ENCODE peak calls at places on chromosomes 4 and X, in seven cellular contexts. U, F, T, J, A, H and W are unnamed samples.
A peak's percentile ranks its signal among the peaks of the same experiment; 100 is the strongest.

GRCh38 chr4:31104596-31104995 is 384.4 kb downstream of the PCDH7 start:
- DNase-seq in F (no peak), A (no peak), T (no peak), H (no peak), U (no peak), J (no peak), W (no peak)

GRCh38 chr4:182212211-182212761 is 30.9 kb upstream of the TENM3 start:
- DNase-seq in J (no peak), T (no peak), A (no peak), U (no peak), H (no peak), F (no peak), W (no peak)

GRCh38 chr4:69617083-69617694 is 22.3 kb downstream of the UGT2A2 start:
- DNase-seq in H (no peak), J (peak; percentile 31), A (peak; percentile 47), U (peak; percentile 40), F (peak; percentile 12), T (no peak), W (peak; percentile 42)

GRCh38 chr4:102438873-102439614 is 62.1 kb upstream of the NFKB1 start:
- DNase-seq in A (no peak), F (no peak), H (no peak), U (peak; percentile 33), T (no peak), J (peak; percentile 77), W (peak; percentile 98)

GRCh38 chrX:25191403-25191802 is 175.6 kb upstream of the ARX start:
- DNase-seq in H (no peak), J (no peak), U (no peak), A (no peak), F (peak; percentile 30), T (no peak), W (no peak)

GRCh38 chr4:21769404-21770147 is 179.0 kb downstream of the KCNIP4 start:
- DNase-seq in F (no peak), A (no peak), T (no peak), U (no peak), J (peak; percentile 92), H (no peak), W (no peak)

GRCh38 chr4:1234296-1234695 is 14.6 kb downstream of the CTBP1 start:
- DNase-seq in A (no peak), F (no peak), H (no peak), J (peak; percentile 20), U (no peak), T (no peak), W (peak; percentile 51)

GRCh38 chr4:54687887-54688841 is 30.4 kb downstream of the KIT start:
- DNase-seq in U (no peak), H (no peak), F (no peak), A (no peak), T (no peak), J (no peak), W (no peak)

GRCh38 chr4:153943738-153944415 is 155.0 kb upstream of the SFRP2 start:
- DNase-seq in U (no peak), F (no peak), J (no peak), A (no peak), T (no peak), H (no peak), W (no peak)

GRCh38 chrX:97374266-97374665 is 490.6 kb downstream of the RPA4 start:
- DNase-seq in A (no peak), T (no peak), U (no peak), H (no peak), F (no peak), J (no peak), W (no peak)

GRCh38 chr4:168868044-168868855 is 141.8 kb downstream of the CBR4 start:
- DNase-seq in H (no peak), J (peak; percentile 90), T (no peak), A (no peak), U (no peak), F (no peak), W (no peak)

GRCh38 chr4:119300388-119301131 is 21.4 kb downstream of the FABP2 start:
- DNase-seq in T (peak; percentile 80), J (peak; percentile 89), F (peak; percentile 75), U (peak; percentile 96), A (peak; percentile 91), H (peak; percentile 79), W (no peak)
- TF ChIP-seq POLR2AphosphoS5 in T (peak; percentile 94), J (peak; percentile 88), F (peak; percentile 56), U (peak; percentile 94), A (peak; percentile 90), H (peak; percentile 62), W (peak; percentile 87)

GRCh38 chrX:143940119-143940518 is 56.2 kb downstream of the UBE2NL start:
- DNase-seq in U (no peak), A (no peak), H (no peak), F (no peak), T (no peak), J (no peak), W (no peak)

GRCh38 chrX:143934542-143934941 is 50.7 kb downstream of the UBE2NL start:
- DNase-seq in A (no peak), J (no peak), F (no peak), T (no peak), H (no peak), U (no peak), W (no peak)
- TF ChIP-seq EZH2 in A (no peak), J (no peak), F (no peak), T (no peak), H (no peak), U (no peak), W (no peak)

GRCh38 chr4:44446801-44447562 is 1.6 kb downstream of the KCTD8 start:
- DNase-seq in T (no peak), F (no peak), A (no peak), H (no peak), J (no peak), U (no peak), W (no peak)
- H3K4me3 ChIP-seq in T (no peak overlapping the region), F (no peak overlapping the region), A (no peak overlapping the region), H (peak overlapping the region; percentile 65), J (no peak overlapping the region), U (no peak overlapping the region), W (peak overlapping the region; percentile 79)

DNA sequence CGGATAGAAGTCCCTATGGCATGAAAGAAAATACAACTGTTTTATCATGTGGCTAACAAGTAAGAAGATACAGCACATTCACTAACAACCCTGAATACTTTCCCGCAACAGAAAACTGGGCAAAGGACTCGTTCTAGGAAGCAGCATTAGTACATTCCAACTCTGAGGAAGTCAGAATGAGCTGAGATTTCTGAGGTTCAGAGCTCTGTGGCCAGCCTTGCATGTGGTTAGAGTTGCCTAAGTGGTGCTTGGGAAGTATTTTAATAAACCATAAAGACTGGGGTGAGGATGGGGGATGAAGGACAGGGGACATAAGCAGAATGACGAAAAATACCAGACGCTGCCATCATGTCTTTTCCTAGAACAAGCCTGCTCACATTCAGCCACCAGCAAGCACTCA is 82.2 kb downstream of the EFHC2 start:
- DNase-seq in A (no peak), T (no peak), F (no peak), U (no peak), H (no peak), J (no peak), W (no peak)
- TF ChIP-seq POLR2AphosphoS5 in A (no peak), T (no peak), F (no peak), U (no peak), H (no peak), J (no peak), W (no peak)

GRCh38 chr4:121765941-121766538 is 1.1 kb upstream of the SMIM43 start:
- DNase-seq in A (no peak), H (no peak), U (no peak), F (no peak), T (no peak), J (no peak), W (no peak)

GRCh38 chr4:121764303-121764701 is 662 bp downstream of the SMIM43 start:
- DNase-seq in A (no peak), U (no peak), T (no peak), J (peak; percentile 15), F (no peak), H (no peak), W (no peak)

GRCh38 chr4:121769341-121769740 is 4.4 kb upstream of the SMIM43 start:
- DNase-seq in H (no peak), U (no peak), F (no peak), T (no peak), J (no peak), A (no peak), W (no peak)

GRCh38 chr4:121765368-121765705 is 373 bp upstream of the SMIM43 start:
- DNase-seq in F (no peak), A (no peak), U (no peak), J (peak; percentile 4), T (no peak), H (no peak), W (no peak)

GRCh38 chr4:121764702-121765367 is at the start of gene SMIM43:
- DNase-seq in A (no peak), F (no peak), T (no peak), J (peak; percentile 13), H (no peak), U (no peak), W (no peak)
- TF ChIP-seq EZH2 in A (no peak), F (no peak), T (no peak), J (peak; percentile 56), H (peak; percentile 89), U (no peak), W (no peak)

DNA sequence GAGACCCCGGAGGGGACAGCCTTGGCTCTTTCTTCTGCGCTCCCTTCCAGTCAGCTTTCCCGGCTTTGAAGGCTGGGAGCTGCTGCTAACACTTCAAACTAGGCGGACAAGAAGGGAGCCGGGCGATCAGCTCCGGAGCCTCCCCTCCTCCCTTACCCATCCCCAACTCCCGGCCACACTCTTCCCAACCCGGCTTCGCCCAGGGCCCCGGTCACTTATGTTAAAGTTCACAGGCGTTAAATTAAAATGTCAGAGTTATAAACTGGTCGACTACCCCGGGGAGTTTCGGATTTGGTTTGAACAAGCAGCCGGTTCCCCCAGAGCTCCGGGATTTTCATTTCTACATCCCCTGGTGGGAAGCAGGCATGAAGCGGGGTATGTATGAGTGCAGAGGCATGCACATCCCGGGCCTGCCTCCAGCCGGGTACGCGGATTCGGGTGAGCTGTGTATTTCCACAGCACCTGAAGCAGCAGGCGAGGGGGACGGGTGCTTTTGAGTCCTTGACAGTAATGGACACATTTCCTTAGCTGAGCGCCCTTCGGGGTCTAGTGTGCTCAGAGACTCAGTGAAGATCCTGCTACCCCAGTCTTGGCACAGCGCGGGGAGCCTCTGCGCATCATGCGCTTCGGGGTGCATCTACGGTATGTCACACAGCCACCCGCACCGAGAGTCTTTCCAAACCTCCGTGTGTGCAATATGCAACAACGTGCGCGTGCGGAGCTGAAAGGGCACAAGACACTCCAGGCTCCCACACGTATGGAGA is 883 bp downstream of the UNC5C start:
- DNase-seq in H (no peak), U (no peak), T (no peak), A (no peak), J (peak; percentile 27), F (no peak), W (no peak)
- H3K4me3 ChIP-seq in H (peak overlapping the region; percentile 65), U (no peak overlapping the region), T (no peak overlapping the region), A (no peak overlapping the region), J (peak overlapping the region; percentile 84), F (no peak overlapping the region), W (peak overlapping the region; percentile 71)

GRCh38 chr4:19205853-19206252 is 1045.9 kb upstream of the SLIT2 start:
- DNase-seq in F (no peak), A (no peak), H (no peak), U (no peak), T (no peak), J (no peak), W (no peak)
- TF ChIP-seq POLR2AphosphoS5 in F (no peak), A (no peak), H (no peak), U (no peak), T (no peak), J (no peak), W (no peak)